ENCODE peak calls at places on chromosomes 11 and 22, in eight cellular contexts. V is DMS153; C is A549; R is amniotic stem cell; K is effector memory CD4-positive, alpha-beta T cell; Y is myocyte; Z is left cardiac atrium; G is Peyer's patch. O is an unnamed sample.

GRCh38 chr22:26172389-26172990 is 3.2 kb downstream of the SEZ6L start:
- DNase-seq in Z (peak; percentile 32), R (no peak), G (no peak), K (peak; percentile 5), V (peak; percentile 66), Y (peak; percentile 27), C (peak; percentile 35), O (peak; percentile 7)

GRCh38 chr22:23207786-23208325 is 27.5 kb downstream of the BCR start:
- DNase-seq in K (no peak), R (no peak), V (peak; percentile 65), Z (no peak), Y (peak; percentile 61), C (no peak), G (no peak), O (no peak)

GRCh38 chr11:63906585-63906984 is 10.4 kb downstream of the RCOR2 start:
- DNase-seq in Y (no peak), Z (no peak), G (peak; percentile 68), R (no peak), V (no peak), K (peak; percentile 37), C (no peak), O (peak; percentile 29)

GRCh38 chr22:47918276-47918928 is 1156.0 kb downstream of the TBC1D22A start:
- DNase-seq in C (no peak), R (no peak), Z (no peak), Y (no peak), G (no peak), K (no peak), V (no peak), O (peak; percentile 6)

GRCh38 chr11:28049338-28050216 is 58.4 kb downstream of the KIF18A start:
- DNase-seq in G (no peak), C (peak; percentile 83), Z (no peak), Y (no peak), K (no peak), R (no peak), V (peak; percentile 16), O (no peak)

GRCh38 chr11:4863893-4864292 is 14.9 kb upstream of the OR51S1 start:
- DNase-seq in Z (no peak), V (no peak), G (no peak), K (no peak), Y (no peak), R (no peak), C (no peak), O (no peak)

GRCh38 chr22:46006379-46007002 is 29.5 kb upstream of the WNT7B start:
- DNase-seq in G (peak; percentile 94), V (peak; percentile 72), K (peak; percentile 81), C (peak; percentile 85), Z (peak; percentile 96), Y (peak; percentile 97), R (peak; percentile 57), O (peak; percentile 82)

GRCh38 chr11:36385121-36385530 is 89.0 kb downstream of the PRR5L start:
- DNase-seq in C (no peak), V (no peak), K (no peak), R (no peak), Y (no peak), G (no peak), Z (no peak), O (no peak)

GRCh38 chr11:47394322-47395224 is 13.8 kb upstream of the SLC39A13 start:
- DNase-seq in K (peak; percentile 31), G (peak; percentile 47), C (no peak), Z (peak; percentile 79), Y (no peak), R (no peak), V (no peak), O (peak; percentile 55)

GRCh38 chr22:48849963-48850657 is 977.6 kb downstream of the BRD1 start:
- DNase-seq in G (no peak), C (no peak), K (no peak), R (no peak), Y (no peak), V (no peak), Z (no peak), O (no peak)

GRCh38 chr11:113401718-113402117 is 14.1 kb downstream of the ANKK1 start:
- DNase-seq in C (peak; percentile 51), K (no peak), R (no peak), Y (peak; percentile 97), G (peak; percentile 71), Z (peak; percentile 78), V (peak; percentile 97), O (no peak)

GRCh38 chr11:64520013-64520412 is 71.0 kb upstream of the SLC22A12 start:
- DNase-seq in Z (no peak), R (no peak), Y (no peak), G (no peak), V (no peak), K (no peak), C (no peak), O (no peak)

GRCh38 chr11:102429691-102430090 is 22.9 kb downstream of the TMEM123 start:
- DNase-seq in V (peak; percentile 19), G (no peak), Y (peak; percentile 44), R (no peak), Z (no peak), K (no peak), C (no peak), O (no peak)

GRCh38 chr11:57230797-57231538 is 6.1 kb downstream of the APLNR start:
- DNase-seq in G (no peak), Y (no peak), C (no peak), Z (peak; percentile 37), K (no peak), V (no peak), R (no peak), O (no peak)

GRCh38 chr11:8810331-8811301 is 100.4 kb upstream of the AKIP1 start:
- DNase-seq in G (peak; percentile 85), C (no peak), K (no peak), Y (peak; percentile 89), R (peak; percentile 57), Z (peak; percentile 86), V (peak; percentile 66), O (no peak)

GRCh38 chr22:31095637-31096249 is 11.6 kb downstream of the SELENOM start:
- DNase-seq in V (no peak), Y (no peak), C (no peak), K (no peak), G (no peak), R (no peak), Z (no peak), O (no peak)

GRCh38 chr22:25490869-25491268 is 73.6 kb upstream of the GRK3 start:
- DNase-seq in Y (no peak), C (no peak), R (no peak), V (no peak), G (no peak), Z (no peak), K (no peak), O (no peak)

GRCh38 chr22:30969532-30970355 is 679 bp downstream of the TUG1 start:
- DNase-seq in Z (peak; percentile 45), Y (no peak), R (peak; percentile 53), K (peak; percentile 30), G (peak; percentile 75), V (no peak), C (peak; percentile 44), O (no peak)

GRCh38 chr11:128825050-128825806 is 41.9 kb downstream of the KCNJ1 start:
- DNase-seq in C (no peak), Z (no peak), G (no peak), Y (no peak), V (no peak), R (no peak), K (no peak), O (no peak)

GRCh38 chr11:64060861-64061444 is 25.2 kb downstream of the FLRT1 start:
- DNase-seq in R (no peak), C (peak; percentile 34), K (peak; percentile 43), V (peak; percentile 16), G (no peak), Z (peak; percentile 78), Y (no peak), O (peak; percentile 56)

GRCh38 chr11:102256251-102256650 is 61.0 kb upstream of the BIRC3 start:
- DNase-seq in V (no peak), G (no peak), K (no peak), C (no peak), Y (peak; percentile 69), R (peak; percentile 50), Z (no peak), O (no peak)

GRCh38 chr11:43904737-43905515 is 24.3 kb downstream of the ALKBH3 start:
- DNase-seq in R (no peak), G (no peak), K (no peak), Z (no peak), V (no peak), Y (no peak), C (no peak), O (no peak)

O was measured in activated T-cell treated with anti-CD3 and anti-CD28 coated beads for 48 hours.